ENCODE peak calls at places on chromosomes 1 and 21, in seven cellular contexts. One of them, this sample, is unnamed.

GRCh38 chr1:200979574-200980451 is 43.7 kb downstream of the KIF21B start:
- DNase-seq in lower lobe of right lung: peak; percentile 53
- DNase-seq in bronchial epithelial cell: peak; percentile 1
- DNase-seq in HFFc6: no peak
- DNase-seq in heart right ventricle: no peak
- DNase-seq in heart left ventricle: no peak
- DNase-seq in AG04450: no peak
- DNase-seq in this sample: no peak

GRCh38 chr1:89607156-89607555 is 25.8 kb upstream of the LRRC8C start:
- DNase-seq in heart right ventricle: no peak
- DNase-seq in bronchial epithelial cell: no peak
- DNase-seq in HFFc6: no peak
- DNase-seq in lower lobe of right lung: no peak
- DNase-seq in AG04450: no peak
- DNase-seq in heart left ventricle: no peak
- DNase-seq in this sample: no peak

GRCh38 chr1:51691920-51692319 is 75.0 kb downstream of the OSBPL9 start:
- DNase-seq in bronchial epithelial cell: no peak
- DNase-seq in heart right ventricle: no peak
- DNase-seq in heart left ventricle: no peak
- DNase-seq in AG04450: no peak
- DNase-seq in lower lobe of right lung: no peak
- DNase-seq in HFFc6: no peak
- DNase-seq in this sample: no peak

GRCh38 chr21:14078746-14079375 is 131.9 kb downstream of the LIPI start:
- DNase-seq in AG04450: no peak
- DNase-seq in bronchial epithelial cell: no peak
- DNase-seq in heart right ventricle: no peak
- DNase-seq in HFFc6: no peak
- DNase-seq in lower lobe of right lung: no peak
- DNase-seq in heart left ventricle: no peak
- DNase-seq in this sample: no peak

GRCh38 chr1:168365719-168366474 is 85.2 kb downstream of the TBX19 start:
- DNase-seq in bronchial epithelial cell: peak; percentile 28
- DNase-seq in HFFc6: no peak
- DNase-seq in heart left ventricle: no peak
- DNase-seq in AG04450: no peak
- DNase-seq in lower lobe of right lung: no peak
- DNase-seq in heart right ventricle: no peak
- DNase-seq in this sample: no peak

GRCh38 chr1:199085903-199086302 is 447.1 kb downstream of the PTPRC start:
- DNase-seq in heart right ventricle: no peak
- DNase-seq in AG04450: no peak
- DNase-seq in bronchial epithelial cell: no peak
- DNase-seq in HFFc6: no peak
- DNase-seq in lower lobe of right lung: no peak
- DNase-seq in heart left ventricle: no peak
- DNase-seq in this sample: no peak

GRCh38 chr21:41830145-41830707 is 48.9 kb downstream of the PRDM15 start:
- DNase-seq in heart left ventricle: no peak
- DNase-seq in HFFc6: no peak
- DNase-seq in bronchial epithelial cell: no peak
- DNase-seq in AG04450: no peak
- DNase-seq in lower lobe of right lung: no peak
- DNase-seq in heart right ventricle: no peak
- DNase-seq in this sample: no peak

GRCh38 chr1:51567653-51568052 is 48.6 kb upstream of the EPS15 start:
- DNase-seq in heart left ventricle: no peak
- DNase-seq in HFFc6: peak; percentile 95
- DNase-seq in bronchial epithelial cell: peak; percentile 54
- DNase-seq in AG04450: peak; percentile 30
- DNase-seq in heart right ventricle: no peak
- DNase-seq in lower lobe of right lung: no peak
- DNase-seq in this sample: no peak

GRCh38 chr1:24954631-24955030 is 24.6 kb upstream of the RUNX3 start:
- DNase-seq in heart left ventricle: no peak
- DNase-seq in HFFc6: no peak
- DNase-seq in AG04450: no peak
- DNase-seq in bronchial epithelial cell: no peak
- DNase-seq in heart right ventricle: no peak
- DNase-seq in lower lobe of right lung: no peak
- DNase-seq in this sample: peak; percentile 14

GRCh38 chr1:8018492-8019228 is 7.4 kb downstream of the ERRFI1 start:
- DNase-seq in lower lobe of right lung: no peak
- DNase-seq in bronchial epithelial cell: no peak
- DNase-seq in heart right ventricle: no peak
- DNase-seq in AG04450: no peak
- DNase-seq in heart left ventricle: no peak
- DNase-seq in HFFc6: no peak
- DNase-seq in this sample: no peak

GRCh38 chr1:47725000-47725731 is 272.0 kb downstream of the TRABD2B start:
- DNase-seq in heart left ventricle: no peak
- DNase-seq in AG04450: no peak
- DNase-seq in heart right ventricle: no peak
- DNase-seq in lower lobe of right lung: no peak
- DNase-seq in bronchial epithelial cell: no peak
- DNase-seq in HFFc6: no peak
- DNase-seq in this sample: no peak

GRCh38 chr1:46445773-46446256 is 43.8 kb upstream of the DMBX1 start:
- DNase-seq in heart left ventricle: no peak
- DNase-seq in bronchial epithelial cell: no peak
- DNase-seq in lower lobe of right lung: no peak
- DNase-seq in heart right ventricle: no peak
- DNase-seq in HFFc6: no peak
- DNase-seq in AG04450: no peak
- DNase-seq in this sample: no peak
- TF ChIP-seq CTCF in heart left ventricle: no peak
- TF ChIP-seq CTCF in bronchial epithelial cell: no peak
- TF ChIP-seq CTCF in lower lobe of right lung: no peak
- TF ChIP-seq CTCF in heart right ventricle: no peak
- TF ChIP-seq CTCF in HFFc6: peak; percentile 22
- TF ChIP-seq CTCF in AG04450: no peak
- TF ChIP-seq CTCF in this sample: no peak

GRCh38 chr21:39707316-39707715 is 37.7 kb upstream of the IGSF5 start:
- DNase-seq in bronchial epithelial cell: no peak
- DNase-seq in HFFc6: no peak
- DNase-seq in heart right ventricle: no peak
- DNase-seq in heart left ventricle: no peak
- DNase-seq in AG04450: no peak
- DNase-seq in lower lobe of right lung: no peak
- DNase-seq in this sample: no peak

GRCh38 chr21:39700318-39700717 is 44.7 kb upstream of the IGSF5 start:
- DNase-seq in heart right ventricle: no peak
- DNase-seq in heart left ventricle: no peak
- DNase-seq in AG04450: no peak
- DNase-seq in HFFc6: no peak
- DNase-seq in bronchial epithelial cell: no peak
- DNase-seq in lower lobe of right lung: no peak
- DNase-seq in this sample: no peak

GRCh38 chr21:39703578-39703977 is 41.4 kb upstream of the IGSF5 start:
- DNase-seq in lower lobe of right lung: no peak
- DNase-seq in heart right ventricle: no peak
- DNase-seq in HFFc6: no peak
- DNase-seq in bronchial epithelial cell: no peak
- DNase-seq in AG04450: no peak
- DNase-seq in heart left ventricle: no peak
- DNase-seq in this sample: no peak

GRCh38 chr21:39710866-39711265 is 34.1 kb upstream of the IGSF5 start:
- DNase-seq in HFFc6: no peak
- DNase-seq in heart right ventricle: no peak
- DNase-seq in AG04450: no peak
- DNase-seq in heart left ventricle: no peak
- DNase-seq in bronchial epithelial cell: no peak
- DNase-seq in lower lobe of right lung: no peak
- DNase-seq in this sample: no peak

GRCh38 chr21:39705849-39706248 is 39.1 kb upstream of the IGSF5 start:
- DNase-seq in heart right ventricle: no peak
- DNase-seq in AG04450: no peak
- DNase-seq in HFFc6: peak; percentile 17
- DNase-seq in bronchial epithelial cell: peak; percentile 2
- DNase-seq in heart left ventricle: no peak
- DNase-seq in lower lobe of right lung: no peak
- DNase-seq in this sample: no peak
- TF ChIP-seq CTCF in heart right ventricle: peak; percentile 21
- TF ChIP-seq CTCF in AG04450: peak; percentile 35
- TF ChIP-seq CTCF in HFFc6: peak; percentile 68
- TF ChIP-seq CTCF in bronchial epithelial cell: no peak
- TF ChIP-seq CTCF in heart left ventricle: no peak
- TF ChIP-seq CTCF in lower lobe of right lung: no peak
- TF ChIP-seq CTCF in this sample: no peak

DNA sequence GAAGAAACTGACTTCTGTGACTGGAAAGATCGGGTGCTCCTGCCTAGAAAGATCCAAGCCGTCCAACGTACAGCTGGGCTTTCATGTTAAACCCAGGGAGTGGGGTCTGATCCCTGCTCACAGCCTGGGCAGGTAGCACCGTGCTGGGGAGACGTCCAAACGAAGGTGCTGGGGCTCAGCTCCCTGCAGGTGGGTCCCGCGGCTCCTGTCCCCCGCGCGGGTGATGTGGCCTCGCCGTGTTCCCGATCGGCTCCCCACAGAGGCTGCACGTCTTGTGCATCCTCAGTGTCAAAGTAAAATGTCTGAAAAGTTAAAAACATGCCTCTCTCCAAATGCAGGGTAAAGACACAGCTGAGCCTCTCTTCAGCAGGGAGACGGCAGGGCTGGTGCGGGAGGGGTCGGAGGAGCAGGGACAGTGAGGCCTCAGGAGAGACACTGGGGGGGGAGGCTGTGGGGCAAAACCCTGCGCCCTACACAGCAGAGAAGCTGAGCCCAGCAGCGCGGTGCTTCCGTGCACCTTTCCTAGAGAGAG is 40.1 kb upstream of the COL6A2 start:
- DNase-seq in bronchial epithelial cell: no peak
- DNase-seq in AG04450: no peak
- DNase-seq in lower lobe of right lung: peak; percentile 28
- DNase-seq in HFFc6: no peak
- DNase-seq in heart left ventricle: no peak
- DNase-seq in heart right ventricle: no peak
- DNase-seq in this sample: no peak
- TF ChIP-seq CTCF in bronchial epithelial cell: no peak
- TF ChIP-seq CTCF in AG04450: no peak
- TF ChIP-seq CTCF in lower lobe of right lung: no peak
- TF ChIP-seq CTCF in HFFc6: no peak
- TF ChIP-seq CTCF in heart left ventricle: no peak
- TF ChIP-seq CTCF in heart right ventricle: no peak
- TF ChIP-seq CTCF in this sample: no peak

DNA sequence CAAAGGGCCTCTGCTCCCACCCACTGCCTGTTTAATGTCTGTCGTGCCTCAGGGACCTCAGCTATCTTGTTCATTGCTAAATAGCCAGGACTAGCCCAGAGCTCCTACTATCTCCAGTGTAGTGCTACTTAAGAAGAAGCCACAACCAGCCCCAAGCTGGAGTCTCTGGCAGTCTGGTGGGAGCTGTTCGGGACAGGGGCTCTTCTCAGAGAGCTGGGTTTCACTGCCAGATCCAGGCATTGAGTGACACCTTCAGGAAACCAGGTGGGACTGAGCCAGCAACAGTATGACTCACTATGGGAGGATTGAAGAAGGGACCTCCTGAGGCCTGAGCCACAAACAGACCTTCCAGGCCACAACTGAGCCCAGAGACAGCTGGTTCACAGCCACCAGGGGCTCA is 25.4 kb downstream of the MATN1 start:
- DNase-seq in HFFc6: no peak
- DNase-seq in heart right ventricle: no peak
- DNase-seq in bronchial epithelial cell: peak; percentile 60
- DNase-seq in lower lobe of right lung: no peak
- DNase-seq in heart left ventricle: peak; percentile 27
- DNase-seq in AG04450: no peak
- DNase-seq in this sample: no peak
- TF ChIP-seq CTCF in HFFc6: no peak
- TF ChIP-seq CTCF in heart right ventricle: no peak
- TF ChIP-seq CTCF in bronchial epithelial cell: peak; percentile 30
- TF ChIP-seq CTCF in lower lobe of right lung: no peak
- TF ChIP-seq CTCF in heart left ventricle: no peak
- TF ChIP-seq CTCF in AG04450: no peak
- TF ChIP-seq CTCF in this sample: no peak

DNA sequence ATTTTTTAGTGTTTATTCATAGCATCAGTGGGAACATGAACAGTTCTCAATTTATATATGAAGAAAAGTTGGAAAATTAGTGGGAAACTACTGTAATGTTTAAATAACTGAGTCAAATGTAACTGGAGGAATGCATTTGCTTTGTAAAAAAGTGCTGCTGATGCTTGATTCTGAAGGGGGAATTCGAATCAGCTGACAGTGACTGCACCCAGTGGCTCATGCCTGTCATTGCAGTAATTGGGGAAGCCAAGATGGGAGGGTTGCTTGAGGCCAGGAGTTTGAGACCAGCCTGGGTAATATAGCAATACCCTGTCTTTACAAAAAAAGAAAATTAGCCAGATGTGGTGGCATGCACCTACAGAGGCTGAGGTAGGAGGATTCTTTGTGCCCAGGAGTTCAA is 398.4 kb downstream of the ZP4 start:
- DNase-seq in AG04450: no peak
- DNase-seq in heart left ventricle: no peak
- DNase-seq in HFFc6: no peak
- DNase-seq in heart right ventricle: no peak
- DNase-seq in lower lobe of right lung: no peak
- DNase-seq in bronchial epithelial cell: no peak
- DNase-seq in this sample: no peak
- TF ChIP-seq CTCF in AG04450: no peak
- TF ChIP-seq CTCF in heart left ventricle: no peak
- TF ChIP-seq CTCF in HFFc6: no peak
- TF ChIP-seq CTCF in heart right ventricle: peak; percentile 8
- TF ChIP-seq CTCF in lower lobe of right lung: no peak
- TF ChIP-seq CTCF in bronchial epithelial cell: no peak
- TF ChIP-seq CTCF in this sample: no peak